ENCODE peak calls at places on chromosomes 2 and 18, in nine cellular contexts. W, T, U, F, R, G, V, C and K are unnamed samples.
A peak's percentile ranks its signal among the peaks of the same experiment; 100 is the strongest.

GRCh38 chr18:46366977-46367376 is 262.8 kb downstream of the HAUS1 start:
- DNase-seq in W (no peak), T (no peak), U (no peak), F (no peak), R (no peak), G (no peak), V (no peak), C (no peak), K (no peak)

GRCh38 chr2:101983486-101983885 is 8.3 kb upstream of the IL1R2 start:
- DNase-seq in W (no peak), T (no peak), U (no peak), F (no peak), R (no peak), G (no peak), V (peak; percentile 72), C (no peak), K (no peak)

GRCh38 chr2:70992945-70993688 is 1.6 kb downstream of the TEX261 start:
- DNase-seq in W (peak; percentile 9), T (no peak), U (no peak), F (no peak), R (peak; percentile 40), G (peak; percentile 9), V (no peak), C (no peak), K (no peak)

GRCh38 chr18:11927497-11927896 is 19.4 kb upstream of the MPPE1 start:
- DNase-seq in W (no peak), T (no peak), U (no peak), F (no peak), R (no peak), G (no peak), V (peak; percentile 63), C (no peak), K (no peak)

GRCh38 chr2:223047260-223047761 is 4.7 kb upstream of the KCNE4 start:
- DNase-seq in W (no peak), T (no peak), U (no peak), F (no peak), R (peak; percentile 68), G (no peak), V (no peak), C (no peak), K (no peak)

GRCh38 chr2:165528691-165529090 is 59.2 kb downstream of the CSRNP3 start:
- DNase-seq in W (no peak), T (no peak), U (no peak), F (no peak), R (no peak), G (no peak), V (no peak), C (no peak), K (no peak)

GRCh38 chr2:160252278-160252887 is 52.3 kb upstream of the ITGB6 start:
- DNase-seq in W (no peak), T (peak; percentile 33), U (no peak), F (no peak), R (no peak), G (no peak), V (no peak), C (no peak), K (no peak)

GRCh38 chr18:54700580-54700979 is 109.5 kb downstream of the DYNAP start:
- DNase-seq in W (no peak), T (peak; percentile 5), U (no peak), F (no peak), R (no peak), G (no peak), V (no peak), C (no peak), K (no peak)

GRCh38 chr2:145597011-145597410 is 1077.1 kb upstream of the ZEB2 start:
- DNase-seq in W (no peak), T (no peak), U (no peak), F (no peak), R (no peak), G (no peak), V (no peak), C (no peak), K (no peak)

GRCh38 chr2:86420913-86421312 is 20.3 kb upstream of the KDM3A start:
- DNase-seq in W (no peak), T (no peak), U (no peak), F (no peak), R (no peak), G (no peak), V (no peak), C (no peak), K (no peak)

GRCh38 chr2:69764286-69765058 is 22.5 kb downstream of the ANXA4 start:
- DNase-seq in W (no peak), T (no peak), U (no peak), F (no peak), R (no peak), G (no peak), V (no peak), C (no peak), K (no peak)

GRCh38 chr2:126671488-126671887 is 15.5 kb downstream of the GYPC start:
- DNase-seq in W (no peak), T (no peak), U (no peak), F (no peak), R (no peak), G (no peak), V (no peak), C (no peak), K (no peak)
- H3K27ac ChIP-seq in W (no peak overlapping the region), T (no peak overlapping the region), U (no peak overlapping the region), F (no peak overlapping the region), R (no peak overlapping the region), G (no peak overlapping the region), V (no peak overlapping the region), C (no peak overlapping the region), K (no peak overlapping the region)

GRCh38 chr2:179343945-179344279 is 79.3 kb upstream of the SESTD1 start:
- DNase-seq in W (no peak), T (no peak), U (no peak), F (no peak), R (no peak), G (no peak), V (no peak), C (no peak), K (no peak)
- H3K27ac ChIP-seq in W (no peak overlapping the region), T (no peak overlapping the region), U (no peak overlapping the region), F (no peak overlapping the region), R (peak overlapping the region; percentile 69), G (no peak overlapping the region), V (no peak overlapping the region), C (no peak overlapping the region), K (no peak overlapping the region)

DNA sequence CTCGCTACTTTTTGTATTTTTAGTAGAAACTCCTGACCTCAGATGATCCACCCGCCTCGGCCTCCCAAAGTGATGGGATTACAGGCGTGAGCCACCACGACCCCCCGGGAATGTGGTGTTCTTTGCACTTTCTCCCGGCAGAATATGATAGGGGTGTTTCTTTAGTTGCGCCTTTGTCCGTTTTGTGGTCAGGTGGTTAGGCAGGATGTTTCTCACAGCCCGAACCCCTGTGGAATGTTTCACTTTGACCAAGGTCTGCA is 1.2 kb upstream of the CLK1 start:
- DNase-seq in W (peak; percentile 38), T (no peak), U (no peak), F (no peak), R (no peak), G (no peak), V (no peak), C (no peak), K (no peak)
- H3K27ac ChIP-seq in W (no peak overlapping the region), T (no peak overlapping the region), U (no peak overlapping the region), F (no peak overlapping the region), R (peak overlapping the region; percentile 100), G (peak overlapping the region; percentile 100), V (no peak overlapping the region), C (no peak overlapping the region), K (no peak overlapping the region)

DNA sequence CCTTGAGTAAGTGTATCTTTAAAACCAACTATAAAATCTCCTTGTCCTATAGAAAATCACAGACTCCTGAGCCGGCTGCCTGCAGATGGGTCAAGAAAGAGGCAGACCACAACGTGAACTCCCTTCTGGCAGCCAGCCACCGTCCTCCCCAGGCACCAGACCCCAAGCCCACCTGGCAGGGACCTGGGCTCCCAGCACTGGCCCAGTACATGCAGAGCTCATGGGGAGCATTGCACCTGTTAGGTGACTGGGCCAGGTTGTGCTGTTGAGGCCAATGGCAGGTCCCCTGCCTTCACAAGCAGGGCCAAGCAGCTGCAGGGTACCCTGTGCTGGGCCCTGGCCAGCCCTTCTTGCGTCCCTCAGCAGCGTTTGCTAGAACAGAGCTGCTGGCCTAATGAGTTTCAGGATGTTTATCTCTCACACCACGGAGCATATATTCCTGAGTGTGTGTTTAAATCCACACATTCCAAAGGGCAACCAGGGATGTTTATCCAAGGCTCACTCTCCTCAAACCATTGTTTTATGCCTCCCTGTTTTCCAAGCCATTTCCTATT is 194.3 kb downstream of the NDUFA10 start:
- DNase-seq in W (peak; percentile 11), T (no peak), U (no peak), F (no peak), R (peak; percentile 62), G (peak; percentile 8), V (no peak), C (no peak), K (no peak)
- H3K27ac ChIP-seq in W (no peak overlapping the region), T (no peak overlapping the region), U (no peak overlapping the region), F (no peak overlapping the region), R (no peak overlapping the region), G (no peak overlapping the region), V (no peak overlapping the region), C (no peak overlapping the region), K (no peak overlapping the region)

GRCh38 chr2:172281648-172282576 is 145.5 kb upstream of the ITGA6 start:
- DNase-seq in W (no peak), T (no peak), U (no peak), F (no peak), R (no peak), G (no peak), V (no peak), C (no peak), K (no peak)

GRCh38 chr2:172285010-172285621 is 142.3 kb upstream of the ITGA6 start:
- DNase-seq in W (no peak), T (peak; percentile 92), U (no peak), F (no peak), R (no peak), G (no peak), V (no peak), C (no peak), K (no peak)

GRCh38 chr2:172282944-172283343 is 144.4 kb upstream of the ITGA6 start:
- DNase-seq in W (no peak), T (no peak), U (peak; percentile 70), F (no peak), R (no peak), G (no peak), V (no peak), C (no peak), K (no peak)

GRCh38 chr2:172284209-172284608 is 143.2 kb upstream of the ITGA6 start:
- DNase-seq in W (no peak), T (no peak), U (no peak), F (no peak), R (no peak), G (no peak), V (no peak), C (no peak), K (no peak)

GRCh38 chr2:172283476-172283875 is 143.9 kb upstream of the ITGA6 start:
- DNase-seq in W (no peak), T (no peak), U (no peak), F (no peak), R (no peak), G (no peak), V (no peak), C (no peak), K (no peak)
- H3K27ac ChIP-seq in W (no peak overlapping the region), T (no peak overlapping the region), U (peak overlapping the region; percentile 87), F (no peak overlapping the region), R (no peak overlapping the region), G (no peak overlapping the region), V (no peak overlapping the region), C (no peak overlapping the region), K (no peak overlapping the region)